ENCODE peak calls at places on chromosomes 16 and 17, in four cellular contexts. A is heart left ventricle, S is endothelial cell, L is keratinocyte. W is an unnamed sample.

GRCh38 chr17:40551091-40551873 is 14.0 kb downstream of the CCR7 start:
- DNase-seq in L (no peak), S (no peak), A (no peak), W (peak)

GRCh38 chr17:82303944-82304808 is 13.2 kb downstream of the CD7 start:
- DNase-seq in S (no peak), A (no peak), L (no peak), W (no peak)

GRCh38 chr16:3536851-3537250 is 36.0 kb downstream of the CLUAP1 start:
- DNase-seq in S (no peak), L (no peak), A (no peak), W (no peak)

GRCh38 chr16:11328172-11329079 is 16.8 kb upstream of the RMI2 start:
- DNase-seq in L (peak), S (peak), A (peak), W (peak)

GRCh38 chr16:79599256-79599836 is 1.2 kb downstream of the MAF start:
- DNase-seq in L (no peak), A (peak), S (peak), W (no peak)

GRCh38 chr16:15494231-15494630 is 59.8 kb downstream of the BMERB1 start:
- DNase-seq in A (no peak), L (no peak), S (no peak), W (no peak)

GRCh38 chr16:27526169-27526568 is 23.5 kb downstream of the GTF3C1 start:
- DNase-seq in A (peak), L (no peak), S (no peak), W (no peak)

GRCh38 chr17:2949469-2950044 is 113.8 kb downstream of the OR1D5 start:
- DNase-seq in A (no peak), L (peak), S (no peak), W (no peak)

GRCh38 chr16:66489385-66489784 is 60.5 kb downstream of the TK2 start:
- DNase-seq in S (no peak), A (no peak), L (no peak), W (no peak)

GRCh38 chr17:36869856-36870617 is 67.2 kb upstream of the LHX1 start:
- DNase-seq in S (no peak), A (no peak), L (no peak), W (no peak)
- TF ChIP-seq CTCF in S (no peak), A (no peak), L (peak), W (no peak)

GRCh38 chr17:38734235-38734633 is 4.1 kb downstream of the CISD3 start:
- DNase-seq in L (no peak), S (no peak), A (no peak), W (no peak)

GRCh38 chr17:38731526-38732294 is 1.6 kb downstream of the CISD3 start:
- DNase-seq in A (no peak), S (no peak), L (no peak), W (no peak)

GRCh38 chr17:38735161-38735997 is 5.2 kb downstream of the CISD3 start:
- DNase-seq in L (no peak), A (no peak), S (peak), W (no peak)

GRCh38 chr17:38732376-38733314 is 2.5 kb downstream of the CISD3 start:
- DNase-seq in S (no peak), A (no peak), L (no peak), W (no peak)

GRCh38 chr17:38733315-38734234 is 3.4 kb downstream of the CISD3 start:
- DNase-seq in A (no peak), S (no peak), L (no peak), W (no peak)
- TF ChIP-seq CTCF in A (peak), S (no peak), L (peak), W (no peak)

GRCh38 chr16:30829130-30830071 is 42.4 kb upstream of the ZNF629 start:
- DNase-seq in S (no peak), L (no peak), A (no peak), W (no peak)
- TF ChIP-seq CTCF in S (no peak), L (no peak), A (no peak), W (no peak)

DNA sequence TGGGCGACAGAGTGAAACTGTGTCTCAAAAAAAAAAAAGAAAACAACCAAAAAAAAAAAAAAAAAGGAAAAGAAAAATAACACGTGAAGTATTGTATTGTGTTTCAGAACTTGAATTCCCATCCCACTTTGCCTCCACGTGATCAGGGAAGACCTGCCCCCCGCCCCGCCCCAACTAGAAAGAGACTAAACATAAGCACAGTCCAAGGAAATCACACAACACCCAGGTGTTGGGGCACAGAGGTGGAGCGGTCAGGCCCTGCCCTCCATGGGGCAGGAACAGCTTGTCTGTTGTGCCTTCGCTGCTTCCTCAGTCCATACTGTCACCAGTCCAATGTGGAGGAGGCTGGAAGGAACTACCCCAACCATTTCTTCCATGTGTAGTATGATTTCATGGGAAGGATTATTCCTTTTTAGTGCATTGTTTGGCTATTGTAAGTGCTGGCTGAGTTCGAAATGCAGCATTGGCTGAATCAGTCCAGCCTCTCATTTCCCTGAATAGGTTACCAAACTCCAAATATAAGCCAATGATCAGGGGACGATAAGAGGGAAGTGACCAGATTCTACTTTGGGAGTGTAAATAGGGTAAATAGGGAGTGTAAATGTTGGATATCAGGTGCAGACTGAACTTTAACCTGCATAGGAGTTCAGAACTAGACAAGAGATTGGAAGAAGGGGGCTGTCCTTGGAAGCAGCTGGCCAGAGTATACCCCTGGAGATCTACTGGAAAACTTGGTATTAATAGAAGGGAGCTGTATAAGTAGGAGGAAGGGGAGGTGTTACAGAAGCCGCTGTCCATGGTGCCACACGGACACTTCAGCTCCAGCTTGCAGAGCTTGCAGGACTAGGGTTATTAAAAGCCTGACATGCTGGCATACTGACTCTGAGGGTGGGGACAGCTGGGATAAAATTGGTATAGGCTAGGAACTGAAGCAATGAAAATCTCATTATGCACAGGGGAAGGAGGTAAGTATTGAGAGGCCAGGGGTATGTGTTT is 50.7 kb downstream of the TANGO6 start:
- DNase-seq in S (peak), A (no peak), L (no peak), W (no peak)
- TF ChIP-seq CTCF in S (no peak), A (no peak), L (no peak), W (no peak)